ENCODE peak calls at places on chromosomes 5 and 9, in six cellular contexts. D is hippocampal formation, J is stomach, F is sciatic nerve, H is left ventricle myocardium inferior, X is Caco-2. L is an unnamed sample.
A peak's percentile ranks its signal among the peaks of the same experiment; 100 is the strongest.

GRCh38 chr5:35826561-35826960 is 30.1 kb upstream of the IL7R start:
- DNase-seq in H (no peak), J (no peak), D (no peak), F (no peak), X (no peak), L (no peak)

GRCh38 chr5:149823350-149823749 is 93.2 kb downstream of the PPARGC1B start:
- DNase-seq in H (no peak), F (no peak), J (no peak), D (no peak), X (no peak), L (no peak)

GRCh38 chr9:95004452-95005275 is 278.2 kb downstream of the AOPEP start:
- DNase-seq in X (peak; percentile 78), D (no peak), H (peak; percentile 68), F (peak; percentile 77), J (peak; percentile 74), L (peak; percentile 78)

GRCh38 chr9:133474215-133474614 is 4.7 kb downstream of the SLC2A6 start:
- DNase-seq in H (no peak), J (no peak), X (no peak), F (no peak), D (no peak), L (no peak)

GRCh38 chr5:95866431-95867063 is 44.0 kb upstream of the GLRX start:
- DNase-seq in F (no peak), J (no peak), D (no peak), X (no peak), H (no peak), L (no peak)

GRCh38 chr5:104412649-104413240 is 850.2 kb upstream of the NUDT12 start:
- DNase-seq in F (no peak), X (peak; percentile 59), D (no peak), J (no peak), H (no peak), L (no peak)

GRCh38 chr9:87179556-87180340 is 232.4 kb upstream of the GAS1 start:
- DNase-seq in D (no peak), F (no peak), H (no peak), J (no peak), X (no peak), L (no peak)

GRCh38 chr5:176887252-176887849 is 11.8 kb downstream of the HK3 start:
- DNase-seq in H (no peak), D (no peak), J (no peak), X (no peak), F (no peak), L (peak; percentile 38)

GRCh38 chr9:13790055-13790454 is 510.6 kb upstream of the MPDZ start:
- DNase-seq in H (no peak), F (no peak), J (no peak), D (no peak), X (no peak), L (no peak)

GRCh38 chr9:94865599-94866456 is 139.3 kb downstream of the AOPEP start:
- DNase-seq in F (no peak), J (peak; percentile 37), D (peak; percentile 46), X (no peak), H (peak; percentile 37), L (no peak)

GRCh38 chr5:79436821-79437220 is 77.1 kb downstream of the HOMER1 start:
- DNase-seq in H (no peak), X (no peak), F (no peak), D (no peak), J (no peak), L (no peak)

GRCh38 chr9:123426406-123426805 is 70.4 kb downstream of the CRB2 start:
- DNase-seq in D (no peak), J (peak; percentile 16), H (no peak), X (peak; percentile 25), F (no peak), L (no peak)

GRCh38 chr5:17996002-17996401 is 361.7 kb downstream of the TAF11L14 start:
- DNase-seq in H (no peak), J (no peak), X (no peak), D (no peak), F (no peak), L (no peak)

GRCh38 chr9:107683566-107683965 is 194.0 kb upstream of the KLF4 start:
- DNase-seq in H (no peak), D (no peak), J (no peak), F (no peak), X (no peak), L (no peak)

GRCh38 chr9:116697341-116697740 is 10.2 kb downstream of the TRIM32 start:
- DNase-seq in H (no peak), D (no peak), X (no peak), F (no peak), J (no peak), L (no peak)

GRCh38 chr9:134439368-134439784 is 113.1 kb downstream of the RXRA start:
- DNase-seq in H (no peak), F (no peak), J (no peak), D (no peak), X (no peak), L (no peak)

GRCh38 chr5:155729684-155730059 is 597.3 kb upstream of the SGCD start:
- DNase-seq in X (no peak), F (peak; percentile 53), D (peak; percentile 51), J (no peak), H (peak; percentile 77), L (peak; percentile 26)

GRCh38 chr5:72347801-72348305 is 27.7 kb downstream of the PTCD2 start:
- DNase-seq in J (no peak), D (no peak), F (no peak), H (no peak), X (no peak), L (no peak)

GRCh38 chr9:121842612-121842978 is 191.2 kb downstream of the DAB2IP start:
- DNase-seq in J (no peak), F (no peak), H (no peak), X (no peak), D (no peak), L (no peak)

GRCh38 chr9:111743275-111743674 is 51.5 kb downstream of the SHOC1 start:
- DNase-seq in D (no peak), F (no peak), J (no peak), H (no peak), X (no peak), L (no peak)

GRCh38 chr5:18113724-18114123 is 479.5 kb downstream of the TAF11L14 start:
- DNase-seq in X (no peak), H (no peak), F (no peak), J (no peak), D (peak; percentile 34), L (no peak)

GRCh38 chr5:88824141-88824540 is 58.8 kb downstream of the MEF2C start:
- DNase-seq in H (no peak), F (no peak), X (no peak), J (no peak), D (no peak), L (no peak)

GRCh38 chr5:73482383-73483193 is 15.7 kb upstream of the BTF3 start:
- DNase-seq in H (no peak), X (no peak), D (no peak), J (no peak), F (no peak), L (no peak)

GRCh38 chr9:78932849-78933627 is 636.1 kb downstream of the PSAT1 start:
- DNase-seq in F (no peak), D (no peak), X (no peak), H (no peak), J (no peak), L (no peak)

GRCh38 chr9:89481161-89481915 is 16.6 kb downstream of the SEMA4D start:
- DNase-seq in H (no peak), D (no peak), F (peak; percentile 26), J (no peak), X (no peak), L (no peak)

GRCh38 chr5:53820802-53821171 is 260.3 kb downstream of the NDUFS4 start:
- DNase-seq in J (no peak), F (no peak), D (no peak), X (no peak), H (no peak), L (no peak)

GRCh38 chr5:10885026-10885425 is 124.0 kb upstream of the DAP start:
- DNase-seq in X (no peak), H (no peak), D (no peak), J (no peak), F (no peak), L (no peak)

GRCh38 chr9:131179561-131180219 is 54.3 kb downstream of the NUP214 start:
- DNase-seq in H (no peak), X (no peak), D (no peak), F (no peak), J (no peak), L (no peak)

GRCh38 chr9:82882744-82883143 is 180.2 kb downstream of the RASEF start:
- DNase-seq in F (no peak), J (no peak), X (no peak), H (no peak), D (no peak), L (no peak)

L was measured in lower lobe of right lung.